ENCODE peak calls at places on chromosomes 1 and 21, in six cellular contexts. E is ascending aorta, U is body of pancreas, S is sigmoid colon, L is GM20000, Y is lower leg skin. J is an unnamed sample.
A peak's percentile ranks its signal among the peaks of the same experiment; 100 is the strongest.

GRCh38 chr1:99644302-99645004 is 1.5 kb upstream of the PALMD start:
- DNase-seq in E (no peak), U (no peak), S (no peak), L (peak; percentile 8), Y (no peak), J (no peak)

GRCh38 chr1:11333631-11334030 is 60.6 kb downstream of the UBIAD1 start:
- DNase-seq in E (no peak), U (no peak), S (no peak), L (no peak), Y (no peak), J (no peak)

GRCh38 chr1:20682571-20683236 is 21.5 kb upstream of the DDOST start:
- DNase-seq in E (no peak), U (peak; percentile 22), S (no peak), L (no peak), Y (no peak), J (no peak)

GRCh38 chr1:98001764-98002163 is 80.9 kb upstream of the DPYD start:
- DNase-seq in E (no peak), U (no peak), S (no peak), L (no peak), Y (no peak), J (no peak)

GRCh38 chr1:39727932-39728317 is 10.8 kb upstream of the PPIE start:
- DNase-seq in E (no peak), U (no peak), S (no peak), L (no peak), Y (no peak), J (no peak)

GRCh38 chr21:37452222-37452621 is 85.6 kb downstream of the DYRK1A start:
- DNase-seq in E (peak; percentile 85), U (no peak), S (no peak), L (no peak), Y (no peak), J (no peak)

GRCh38 chr1:223244366-223245103 is 101.5 kb upstream of the TLR5 start:
- DNase-seq in E (no peak), U (no peak), S (no peak), L (peak; percentile 18), Y (peak; percentile 40), J (peak; percentile 34)

GRCh38 chr1:219174672-219175564 is 1.2 kb downstream of the LYPLAL1 start:
- DNase-seq in E (peak; percentile 64), U (peak; percentile 56), S (no peak), L (peak; percentile 19), Y (no peak), J (no peak)

GRCh38 chr1:11802973-11803885 is 2.5 kb downstream of the MTHFR start:
- DNase-seq in E (peak; percentile 97), U (peak; percentile 88), S (peak; percentile 98), L (peak; percentile 81), Y (peak; percentile 98), J (peak; percentile 85)

GRCh38 chr21:21921410-21922232 is 923.4 kb downstream of the NCAM2 start:
- DNase-seq in E (no peak), U (peak; percentile 6), S (no peak), L (no peak), Y (no peak), J (no peak)

GRCh38 chr1:161259765-161260164 is 1.2 kb downstream of the PCP4L1 start:
- DNase-seq in E (no peak), U (no peak), S (no peak), L (no peak), Y (no peak), J (no peak)

GRCh38 chr1:23673086-23673813 is 18.4 kb upstream of the RPL11 start:
- DNase-seq in E (no peak), U (peak; percentile 61), S (no peak), L (peak; percentile 42), Y (no peak), J (peak; percentile 51)

GRCh38 chr1:89518116-89518780 is 6.4 kb upstream of the LRRC8B start:
- DNase-seq in E (no peak), U (peak; percentile 22), S (no peak), L (no peak), Y (no peak), J (no peak)

GRCh38 chr1:40450491-40451237 is 388 bp downstream of the ZFP69B start:
- DNase-seq in E (peak; percentile 69), U (peak; percentile 5), S (no peak), L (peak; percentile 76), Y (peak; percentile 83), J (peak; percentile 77)

GRCh38 chr1:18234790-18235242 is 127.2 kb downstream of the IGSF21 start:
- DNase-seq in E (no peak), U (peak; percentile 32), S (no peak), L (peak; percentile 49), Y (no peak), J (peak; percentile 53)

GRCh38 chr1:237043846-237044636 is 2.1 kb downstream of the RYR2 start:
- DNase-seq in E (no peak), U (no peak), S (no peak), L (no peak), Y (no peak), J (no peak)

GRCh38 chr1:9302745-9303524 is 10.2 kb downstream of the SPSB1 start:
- DNase-seq in E (no peak), U (no peak), S (no peak), L (no peak), Y (no peak), J (no peak)

GRCh38 chr1:240888039-240888786 is 276.3 kb upstream of the GREM2 start:
- DNase-seq in E (no peak), U (peak; percentile 37), S (no peak), L (peak; percentile 43), Y (no peak), J (peak; percentile 64)

GRCh38 chr21:38956006-38956405 is 150.3 kb downstream of the ETS2 start:
- DNase-seq in E (no peak), U (no peak), S (no peak), L (no peak), Y (no peak), J (no peak)

GRCh38 chr1:216111842-216112241 is 311.4 kb downstream of the USH2A start:
- DNase-seq in E (no peak), U (no peak), S (no peak), L (no peak), Y (no peak), J (no peak)

GRCh38 chr1:2642560-2643413 is 10.0 kb upstream of the MMEL1 start:
- DNase-seq in E (peak; percentile 92), U (peak; percentile 93), S (peak; percentile 96), L (peak; percentile 100), Y (peak; percentile 97), J (peak; percentile 100)

GRCh38 chr1:154993572-154994268 is at the start of gene LENEP:
- DNase-seq in E (no peak), U (no peak), S (no peak), L (no peak), Y (no peak), J (no peak)

DNA sequence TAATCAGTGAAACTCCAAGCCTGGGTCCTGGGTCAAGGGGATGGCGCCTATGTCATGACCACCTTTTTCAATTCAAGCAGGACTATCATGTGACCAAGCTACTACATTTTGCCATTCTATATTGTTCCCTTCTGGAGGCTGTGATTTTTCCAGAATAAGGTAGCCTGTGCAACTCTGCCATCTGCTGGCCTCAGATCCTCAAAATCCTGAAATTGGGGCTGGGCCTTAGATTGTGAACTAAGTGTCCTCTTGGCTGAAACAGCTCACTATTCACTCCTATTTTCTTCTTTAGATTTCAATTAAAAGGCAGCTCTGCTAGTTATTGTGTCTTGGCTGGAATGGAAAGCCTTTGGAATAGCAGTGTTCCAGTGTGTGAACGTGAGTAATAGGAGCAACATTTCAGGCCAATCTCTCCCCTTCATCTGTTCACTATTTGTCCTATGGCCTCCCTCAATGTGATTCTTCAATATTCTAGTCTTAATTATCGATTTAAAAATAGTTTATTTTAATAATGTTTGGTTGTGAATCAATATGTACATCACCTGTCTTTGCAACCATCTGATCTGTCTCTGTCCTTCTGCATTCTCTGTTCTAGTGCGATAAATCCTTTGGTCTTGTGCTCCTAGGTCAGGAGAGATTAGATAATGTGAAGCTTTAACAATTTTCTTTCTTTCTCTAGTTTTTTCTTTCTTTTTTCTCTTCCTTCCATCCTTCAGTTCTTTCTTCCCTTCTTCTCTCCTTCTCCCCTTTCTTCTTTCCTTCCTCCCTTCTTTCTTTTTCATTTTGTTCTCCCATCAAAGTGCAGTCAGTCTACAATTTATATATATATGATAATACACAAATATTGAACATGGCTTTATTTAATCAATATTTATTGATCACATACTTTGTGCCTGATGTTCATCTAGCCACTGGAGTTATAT is 69.8 kb downstream of the CR1 start:
- DNase-seq in E (no peak), U (no peak), S (no peak), L (no peak), Y (no peak), J (no peak)
- TF ChIP-seq CTCF in E (no peak), U (no peak), S (no peak), L (no peak), Y (no peak), J (peak; percentile 27)

GRCh38 chr1:217718873-217719272 is 87.7 kb downstream of the SPATA17 start:
- DNase-seq in E (no peak), U (no peak), S (no peak), L (no peak), Y (no peak), J (no peak)
- TF ChIP-seq CTCF in E (no peak), U (no peak), S (no peak), L (no peak), Y (no peak), J (no peak)

GRCh38 chr1:244386595-244386994 is 65.1 kb downstream of the ADSS2 start:
- DNase-seq in E (no peak), U (no peak), S (no peak), L (no peak), Y (no peak), J (no peak)

GRCh38 chr1:244381887-244382565 is 69.7 kb downstream of the ADSS2 start:
- DNase-seq in E (no peak), U (no peak), S (no peak), L (no peak), Y (peak; percentile 5), J (no peak)

GRCh38 chr1:244384066-244384465 is 67.6 kb downstream of the ADSS2 start:
- DNase-seq in E (no peak), U (no peak), S (no peak), L (no peak), Y (no peak), J (no peak)

GRCh38 chr1:244387415-244387814 is 64.3 kb downstream of the ADSS2 start:
- DNase-seq in E (no peak), U (no peak), S (no peak), L (no peak), Y (no peak), J (no peak)

GRCh38 chr1:244383278-244383884 is 68.3 kb downstream of the ADSS2 start:
- DNase-seq in E (no peak), U (no peak), S (no peak), L (no peak), Y (no peak), J (no peak)
- TF ChIP-seq CTCF in E (no peak), U (no peak), S (no peak), L (no peak), Y (no peak), J (no peak)

GRCh38 chr1:203765029-203765837 is at the start of gene LAX1:
- DNase-seq in E (no peak), U (peak; percentile 16), S (no peak), L (peak; percentile 69), Y (no peak), J (peak; percentile 61)
- TF ChIP-seq CTCF in E (no peak), U (no peak), S (no peak), L (no peak), Y (no peak), J (no peak)

DNA sequence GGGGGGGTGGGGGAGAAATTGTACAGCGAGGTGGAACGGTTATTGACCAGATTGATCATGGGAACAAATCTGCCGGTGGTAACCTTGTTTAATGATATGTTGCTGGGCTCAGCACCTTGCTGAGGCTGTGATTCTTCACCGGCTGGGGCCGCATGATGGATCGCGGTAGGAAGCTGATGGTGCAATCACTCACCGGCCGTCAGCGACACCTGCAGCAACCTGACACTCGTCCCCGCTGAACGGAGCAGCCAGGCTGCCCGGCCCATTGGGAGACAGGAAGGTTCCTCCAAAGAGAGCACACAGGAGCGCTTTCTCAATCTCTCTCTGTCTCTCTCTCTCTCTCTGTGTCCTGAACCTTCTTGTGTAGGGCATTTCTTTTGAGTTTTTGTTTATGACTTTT is 128.5 kb upstream of the RRP15 start:
- DNase-seq in E (no peak), U (no peak), S (no peak), L (no peak), Y (no peak), J (no peak)
- TF ChIP-seq CTCF in E (no peak), U (no peak), S (no peak), L (no peak), Y (no peak), J (no peak)

J was measured in GM13976.